ENCODE peak calls at places on chromosome 12, in seven cellular contexts. One of them, this sample, is unnamed.

GRCh38 chr12:52010692-52011601 is 4.2 kb downstream of the TAMALIN start:
- DNase-seq in epithelial cell of esophagus: no peak
- DNase-seq in fibroblast of the aortic adventitia: no peak
- DNase-seq in astrocyte: no peak
- DNase-seq in PC-3: no peak
- DNase-seq in uterus: no peak
- DNase-seq in choroid plexus epithelial cell: no peak
- DNase-seq in this sample: no peak

GRCh38 chr12:22459872-22460490 is 84.4 kb downstream of the C2CD5 start:
- DNase-seq in epithelial cell of esophagus: peak; percentile 61
- DNase-seq in fibroblast of the aortic adventitia: peak; percentile 65
- DNase-seq in astrocyte: peak; percentile 29
- DNase-seq in PC-3: peak; percentile 75
- DNase-seq in uterus: no peak
- DNase-seq in choroid plexus epithelial cell: peak; percentile 78
- DNase-seq in this sample: peak; percentile 3

GRCh38 chr12:59396519-59396918 is 199.3 kb upstream of the SLC16A7 start:
- DNase-seq in epithelial cell of esophagus: no peak
- DNase-seq in fibroblast of the aortic adventitia: no peak
- DNase-seq in astrocyte: no peak
- DNase-seq in PC-3: peak; percentile 37
- DNase-seq in uterus: no peak
- DNase-seq in choroid plexus epithelial cell: no peak
- DNase-seq in this sample: no peak

GRCh38 chr12:93184664-93185368 is 192.9 kb upstream of the NUDT4 start:
- DNase-seq in epithelial cell of esophagus: no peak
- DNase-seq in fibroblast of the aortic adventitia: no peak
- DNase-seq in astrocyte: no peak
- DNase-seq in PC-3: no peak
- DNase-seq in uterus: no peak
- DNase-seq in choroid plexus epithelial cell: no peak
- DNase-seq in this sample: no peak

GRCh38 chr12:67355428-67356385 is 86.5 kb downstream of the CAND1 start:
- DNase-seq in epithelial cell of esophagus: peak; percentile 58
- DNase-seq in fibroblast of the aortic adventitia: peak; percentile 92
- DNase-seq in astrocyte: peak; percentile 57
- DNase-seq in PC-3: peak; percentile 70
- DNase-seq in uterus: no peak
- DNase-seq in choroid plexus epithelial cell: peak; percentile 83
- DNase-seq in this sample: no peak

GRCh38 chr12:63103489-63104131 is 47.4 kb downstream of the AVPR1A start:
- DNase-seq in epithelial cell of esophagus: peak; percentile 46
- DNase-seq in fibroblast of the aortic adventitia: peak; percentile 51
- DNase-seq in astrocyte: no peak
- DNase-seq in PC-3: peak; percentile 65
- DNase-seq in uterus: no peak
- DNase-seq in choroid plexus epithelial cell: peak; percentile 53
- DNase-seq in this sample: no peak

GRCh38 chr12:17344649-17345048 is 738.7 kb upstream of the LMO3 start:
- DNase-seq in epithelial cell of esophagus: no peak
- DNase-seq in fibroblast of the aortic adventitia: no peak
- DNase-seq in astrocyte: no peak
- DNase-seq in PC-3: no peak
- DNase-seq in uterus: no peak
- DNase-seq in choroid plexus epithelial cell: no peak
- DNase-seq in this sample: no peak

GRCh38 chr12:129169928-129170327 is 316.6 kb downstream of the GLT1D1 start:
- DNase-seq in epithelial cell of esophagus: no peak
- DNase-seq in fibroblast of the aortic adventitia: no peak
- DNase-seq in astrocyte: no peak
- DNase-seq in PC-3: no peak
- DNase-seq in uterus: no peak
- DNase-seq in choroid plexus epithelial cell: no peak
- DNase-seq in this sample: no peak

GRCh38 chr12:92290016-92290685 is 144.5 kb upstream of the BTG1 start:
- DNase-seq in epithelial cell of esophagus: peak; percentile 63
- DNase-seq in fibroblast of the aortic adventitia: peak; percentile 75
- DNase-seq in astrocyte: peak; percentile 76
- DNase-seq in PC-3: peak; percentile 81
- DNase-seq in uterus: no peak
- DNase-seq in choroid plexus epithelial cell: no peak
- DNase-seq in this sample: peak; percentile 14

GRCh38 chr12:116697305-116698130 is 40.4 kb downstream of the SPRING1 start:
- DNase-seq in epithelial cell of esophagus: peak; percentile 29
- DNase-seq in fibroblast of the aortic adventitia: peak; percentile 20
- DNase-seq in astrocyte: no peak
- DNase-seq in PC-3: peak; percentile 58
- DNase-seq in uterus: no peak
- DNase-seq in choroid plexus epithelial cell: no peak
- DNase-seq in this sample: no peak

GRCh38 chr12:81022531-81022930 is 55.3 kb upstream of the ACSS3 start:
- DNase-seq in epithelial cell of esophagus: no peak
- DNase-seq in fibroblast of the aortic adventitia: peak; percentile 80
- DNase-seq in astrocyte: peak; percentile 11
- DNase-seq in PC-3: no peak
- DNase-seq in uterus: no peak
- DNase-seq in choroid plexus epithelial cell: peak; percentile 21
- DNase-seq in this sample: no peak

GRCh38 chr12:114655934-114656697 is 27.9 kb downstream of the TBX3 start:
- DNase-seq in epithelial cell of esophagus: no peak
- DNase-seq in fibroblast of the aortic adventitia: no peak
- DNase-seq in astrocyte: peak; percentile 64
- DNase-seq in PC-3: peak; percentile 44
- DNase-seq in uterus: peak; percentile 70
- DNase-seq in choroid plexus epithelial cell: peak; percentile 98
- DNase-seq in this sample: no peak

GRCh38 chr12:91349451-91349850 is 166.8 kb upstream of the DCN start:
- DNase-seq in epithelial cell of esophagus: no peak
- DNase-seq in fibroblast of the aortic adventitia: peak; percentile 62
- DNase-seq in astrocyte: peak; percentile 5
- DNase-seq in PC-3: no peak
- DNase-seq in uterus: no peak
- DNase-seq in choroid plexus epithelial cell: peak; percentile 34
- DNase-seq in this sample: no peak

GRCh38 chr12:103326190-103326589 is 169.6 kb downstream of the C12orf42 start:
- DNase-seq in epithelial cell of esophagus: peak; percentile 20
- DNase-seq in fibroblast of the aortic adventitia: no peak
- DNase-seq in astrocyte: no peak
- DNase-seq in PC-3: peak; percentile 55
- DNase-seq in uterus: no peak
- DNase-seq in choroid plexus epithelial cell: no peak
- DNase-seq in this sample: no peak

GRCh38 chr12:116244001-116244400 is 33.5 kb downstream of the MED13L start:
- DNase-seq in epithelial cell of esophagus: peak; percentile 64
- DNase-seq in fibroblast of the aortic adventitia: no peak
- DNase-seq in astrocyte: peak; percentile 29
- DNase-seq in PC-3: peak; percentile 29
- DNase-seq in uterus: no peak
- DNase-seq in choroid plexus epithelial cell: peak; percentile 66
- DNase-seq in this sample: no peak

GRCh38 chr12:114265036-114265435 is 140.9 kb downstream of the TBX5 start:
- DNase-seq in epithelial cell of esophagus: no peak
- DNase-seq in fibroblast of the aortic adventitia: peak; percentile 33
- DNase-seq in astrocyte: no peak
- DNase-seq in PC-3: no peak
- DNase-seq in uterus: no peak
- DNase-seq in choroid plexus epithelial cell: no peak
- DNase-seq in this sample: no peak

GRCh38 chr12:106089935-106090334 is 48.8 kb downstream of the NUAK1 start:
- DNase-seq in epithelial cell of esophagus: no peak
- DNase-seq in fibroblast of the aortic adventitia: peak; percentile 73
- DNase-seq in astrocyte: no peak
- DNase-seq in PC-3: no peak
- DNase-seq in uterus: no peak
- DNase-seq in choroid plexus epithelial cell: no peak
- DNase-seq in this sample: no peak

GRCh38 chr12:48340891-48341290 is 9.8 kb downstream of the ZNF641 start:
- DNase-seq in epithelial cell of esophagus: no peak
- DNase-seq in fibroblast of the aortic adventitia: no peak
- DNase-seq in astrocyte: no peak
- DNase-seq in PC-3: no peak
- DNase-seq in uterus: no peak
- DNase-seq in choroid plexus epithelial cell: no peak
- DNase-seq in this sample: no peak

GRCh38 chr12:93427779-93428564 is 13.8 kb downstream of the UBE2N start:
- DNase-seq in epithelial cell of esophagus: peak; percentile 43
- DNase-seq in fibroblast of the aortic adventitia: peak; percentile 69
- DNase-seq in astrocyte: peak; percentile 52
- DNase-seq in PC-3: peak; percentile 26
- DNase-seq in uterus: no peak
- DNase-seq in choroid plexus epithelial cell: peak; percentile 76
- DNase-seq in this sample: peak; percentile 24

GRCh38 chr12:102479099-102479887 is 1.1 kb downstream of the IGF1 start:
- DNase-seq in epithelial cell of esophagus: peak; percentile 19
- DNase-seq in fibroblast of the aortic adventitia: no peak
- DNase-seq in astrocyte: peak; percentile 14
- DNase-seq in PC-3: no peak
- DNase-seq in uterus: no peak
- DNase-seq in choroid plexus epithelial cell: no peak
- DNase-seq in this sample: no peak

GRCh38 chr12:108302471-108303311 is 36.4 kb downstream of the CMKLR1 start:
- DNase-seq in epithelial cell of esophagus: no peak
- DNase-seq in fibroblast of the aortic adventitia: peak; percentile 27
- DNase-seq in astrocyte: peak; percentile 23
- DNase-seq in PC-3: peak; percentile 51
- DNase-seq in uterus: peak; percentile 83
- DNase-seq in choroid plexus epithelial cell: peak; percentile 63
- DNase-seq in this sample: peak; percentile 47

GRCh38 chr12:95942106-95942531 is 295 bp downstream of the CCDC38 start:
- DNase-seq in epithelial cell of esophagus: no peak
- DNase-seq in fibroblast of the aortic adventitia: no peak
- DNase-seq in astrocyte: peak; percentile 2
- DNase-seq in PC-3: no peak
- DNase-seq in uterus: no peak
- DNase-seq in choroid plexus epithelial cell: peak; percentile 2
- DNase-seq in this sample: no peak

GRCh38 chr12:48816148-48816854 is 2.0 kb upstream of the CACNB3 start:
- DNase-seq in epithelial cell of esophagus: peak; percentile 52
- DNase-seq in fibroblast of the aortic adventitia: no peak
- DNase-seq in astrocyte: no peak
- DNase-seq in PC-3: peak; percentile 41
- DNase-seq in uterus: no peak
- DNase-seq in choroid plexus epithelial cell: peak; percentile 25
- DNase-seq in this sample: no peak

GRCh38 chr12:98208846-98209245 is 306.5 kb upstream of the TMPO start:
- DNase-seq in epithelial cell of esophagus: no peak
- DNase-seq in fibroblast of the aortic adventitia: no peak
- DNase-seq in astrocyte: no peak
- DNase-seq in PC-3: no peak
- DNase-seq in uterus: no peak
- DNase-seq in choroid plexus epithelial cell: no peak
- DNase-seq in this sample: no peak

DNA sequence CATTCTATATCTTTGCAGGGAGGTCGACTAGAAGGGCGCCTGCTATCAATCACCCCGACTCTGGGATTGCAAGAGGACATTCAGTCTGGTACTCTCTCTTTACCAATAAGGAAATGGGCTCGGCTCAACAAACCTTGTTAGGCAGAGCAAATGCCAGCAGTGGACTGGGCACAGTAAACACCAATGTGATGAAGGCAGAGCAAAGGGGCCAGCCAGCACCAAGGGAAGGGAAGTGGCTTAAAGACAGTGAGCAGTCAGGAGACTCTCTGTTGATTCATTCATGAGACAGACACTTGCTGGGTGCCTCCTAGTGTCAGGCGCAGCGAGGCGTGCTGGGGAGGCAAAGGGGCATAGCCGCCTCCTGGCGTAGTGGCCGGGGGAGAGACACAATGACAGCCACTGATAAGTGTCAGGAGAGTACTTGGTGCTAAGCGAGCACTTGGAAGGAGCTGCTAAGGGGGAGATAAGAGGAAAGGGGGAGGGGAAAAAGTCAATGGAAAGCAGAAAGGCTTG is 34.1 kb downstream of the TMCC3 start:
- DNase-seq in epithelial cell of esophagus: peak; percentile 90
- DNase-seq in fibroblast of the aortic adventitia: no peak
- DNase-seq in astrocyte: no peak
- DNase-seq in PC-3: peak; percentile 76
- DNase-seq in uterus: no peak
- DNase-seq in choroid plexus epithelial cell: no peak
- DNase-seq in this sample: no peak
- TF ChIP-seq CTCF in epithelial cell of esophagus: peak; percentile 33
- TF ChIP-seq CTCF in fibroblast of the aortic adventitia: no peak
- TF ChIP-seq CTCF in astrocyte: no peak
- TF ChIP-seq CTCF in PC-3: peak; percentile 51
- TF ChIP-seq CTCF in uterus: no peak
- TF ChIP-seq CTCF in choroid plexus epithelial cell: no peak
- TF ChIP-seq CTCF in this sample: no peak

GRCh38 chr12:31874961-31875608 is 84.1 kb upstream of the RESF1 start:
- DNase-seq in epithelial cell of esophagus: peak; percentile 84
- DNase-seq in fibroblast of the aortic adventitia: peak; percentile 60
- DNase-seq in astrocyte: peak; percentile 75
- DNase-seq in PC-3: peak; percentile 48
- DNase-seq in uterus: no peak
- DNase-seq in choroid plexus epithelial cell: peak; percentile 88
- DNase-seq in this sample: peak; percentile 16
- H3K4me3 ChIP-seq in epithelial cell of esophagus: no peak overlapping the region
- H3K4me3 ChIP-seq in fibroblast of the aortic adventitia: no peak overlapping the region
- H3K4me3 ChIP-seq in astrocyte: no peak overlapping the region
- H3K4me3 ChIP-seq in PC-3: no peak overlapping the region
- H3K4me3 ChIP-seq in uterus: no peak overlapping the region
- H3K4me3 ChIP-seq in choroid plexus epithelial cell: no peak overlapping the region
- H3K4me3 ChIP-seq in this sample: no peak overlapping the region

GRCh38 chr12:24027352-24027751 is 77.9 kb upstream of the SOX5 start:
- DNase-seq in epithelial cell of esophagus: no peak
- DNase-seq in fibroblast of the aortic adventitia: no peak
- DNase-seq in astrocyte: no peak
- DNase-seq in PC-3: no peak
- DNase-seq in uterus: no peak
- DNase-seq in choroid plexus epithelial cell: no peak
- DNase-seq in this sample: no peak
- TF ChIP-seq CTCF in epithelial cell of esophagus: no peak
- TF ChIP-seq CTCF in fibroblast of the aortic adventitia: no peak
- TF ChIP-seq CTCF in astrocyte: no peak
- TF ChIP-seq CTCF in PC-3: no peak
- TF ChIP-seq CTCF in uterus: no peak
- TF ChIP-seq CTCF in choroid plexus epithelial cell: peak; percentile 4
- TF ChIP-seq CTCF in this sample: no peak

DNA sequence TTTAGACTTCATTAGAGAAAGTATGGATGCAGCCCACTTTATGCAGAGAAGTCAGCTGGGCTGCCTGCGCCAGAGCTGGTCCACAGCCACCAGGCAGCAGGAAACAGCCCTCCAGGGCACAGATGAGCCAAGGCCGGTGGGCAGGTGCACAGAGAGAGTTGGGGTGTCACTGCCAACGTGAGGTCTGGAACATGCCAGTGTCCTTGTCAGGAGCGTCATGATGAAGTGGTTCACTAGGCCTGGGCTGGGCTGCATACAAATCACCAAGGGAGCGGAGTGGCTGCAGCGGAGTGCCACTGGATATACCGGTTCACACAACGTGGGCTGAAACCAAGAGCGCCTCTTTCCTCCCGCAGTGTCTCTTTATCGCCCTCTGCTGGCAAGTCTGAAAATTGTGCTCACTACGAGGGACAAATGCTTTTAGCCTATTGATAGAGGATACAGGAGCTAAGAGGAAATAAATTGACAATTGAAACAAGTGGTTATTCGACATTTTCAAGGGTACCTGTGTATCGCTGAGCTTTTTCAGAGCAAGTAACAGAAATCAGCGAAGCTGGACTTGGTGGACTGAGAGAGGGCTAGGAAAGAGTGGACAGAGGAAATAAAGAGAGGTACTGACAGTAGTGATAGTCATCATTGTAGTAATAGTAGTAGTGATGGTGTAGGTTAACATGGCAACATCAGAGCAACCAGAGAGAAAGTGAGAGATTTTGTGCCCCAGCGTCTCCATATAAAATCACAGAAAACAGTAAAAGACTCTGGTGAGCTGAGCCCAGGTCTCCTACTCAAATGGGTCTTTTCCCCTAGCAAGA is 52.0 kb upstream of the ITPR2 start:
- DNase-seq in epithelial cell of esophagus: peak; percentile 93
- DNase-seq in fibroblast of the aortic adventitia: peak; percentile 85
- DNase-seq in astrocyte: peak; percentile 52
- DNase-seq in PC-3: peak; percentile 99
- DNase-seq in uterus: peak; percentile 77
- DNase-seq in choroid plexus epithelial cell: peak; percentile 90
- DNase-seq in this sample: peak; percentile 33
- H3K4me3 ChIP-seq in epithelial cell of esophagus: no peak overlapping the region
- H3K4me3 ChIP-seq in fibroblast of the aortic adventitia: no peak overlapping the region
- H3K4me3 ChIP-seq in astrocyte: no peak overlapping the region
- H3K4me3 ChIP-seq in PC-3: peak overlapping the region; percentile 42
- H3K4me3 ChIP-seq in uterus: no peak overlapping the region
- H3K4me3 ChIP-seq in choroid plexus epithelial cell: peak overlapping the region; percentile 20
- H3K4me3 ChIP-seq in this sample: no peak overlapping the region